ENCODE peak calls at places on chromosomes 1 and 21, in five cellular contexts. W is left ventricle myocardium inferior, Q is neural progenitor cell, V is Panc1, L is right atrium auricular region. G is an unnamed sample.
A peak's percentile ranks its signal among the peaks of the same experiment; 100 is the strongest.

GRCh38 chr1:8170059-8170835 is 144.1 kb upstream of the ERRFI1 start:
- DNase-seq in W (no peak), Q (no peak), V (no peak), L (no peak), G (peak; percentile 53)

GRCh38 chr1:228397454-228397786 is 9.2 kb downstream of the TRIM11 start:
- DNase-seq in W (no peak), Q (no peak), V (no peak), L (no peak), G (no peak)

GRCh38 chr1:248873993-248874671 is 15.2 kb upstream of the ZNF692 start:
- DNase-seq in W (peak; percentile 66), Q (peak; percentile 84), V (peak; percentile 96), L (peak; percentile 89), G (peak; percentile 90)

GRCh38 chr1:241411776-241412338 is 54.9 kb upstream of the RGS7 start:
- DNase-seq in W (no peak), Q (no peak), V (no peak), L (no peak), G (no peak)

GRCh38 chr1:61285371-61285885 is 203.1 kb downstream of the NFIA start:
- DNase-seq in W (no peak), Q (no peak), V (no peak), L (no peak), G (no peak)

GRCh38 chr1:162689745-162690671 is 57.7 kb downstream of the DDR2 start:
- DNase-seq in W (no peak), Q (no peak), V (no peak), L (no peak), G (no peak)

GRCh38 chr1:21384620-21385019 is 55.3 kb upstream of the NBPF3 start:
- DNase-seq in W (no peak), Q (no peak), V (no peak), L (no peak), G (no peak)

GRCh38 chr1:71695820-71696219 is 586.5 kb downstream of the NEGR1 start:
- DNase-seq in W (no peak), Q (no peak), V (no peak), L (no peak), G (no peak)

GRCh38 chr1:3065396-3065795 is 3.6 kb upstream of the PRDM16 start:
- DNase-seq in W (no peak), Q (no peak), V (no peak), L (no peak), G (no peak)

GRCh38 chr21:45390831-45391742 is 13.9 kb upstream of the COL18A1 start:
- DNase-seq in W (peak; percentile 7), Q (no peak), V (no peak), L (no peak), G (peak; percentile 57)

GRCh38 chr1:208201241-208201640 is 42.9 kb downstream of the PLXNA2 start:
- DNase-seq in W (no peak), Q (no peak), V (no peak), L (peak; percentile 84), G (no peak)

GRCh38 chr1:119779869-119780356 is 11.2 kb upstream of the HMGCS2 start:
- DNase-seq in W (no peak), Q (no peak), V (no peak), L (no peak), G (no peak)

GRCh38 chr21:33396436-33396835 is 6.8 kb upstream of the IFNGR2 start:
- DNase-seq in W (no peak), Q (no peak), V (no peak), L (no peak), G (no peak)

GRCh38 chr1:165841582-165842362 is 14.4 kb downstream of the UCK2 start:
- DNase-seq in W (no peak), Q (no peak), V (no peak), L (no peak), G (no peak)

GRCh38 chr1:37901893-37902225 is 42.5 kb upstream of the MTF1 start:
- DNase-seq in W (no peak), Q (no peak), V (no peak), L (no peak), G (no peak)

GRCh38 chr1:223344491-223344890 is 19.5 kb downstream of the SUSD4 start:
- DNase-seq in W (no peak), Q (no peak), V (no peak), L (no peak), G (no peak)

GRCh38 chr1:24536391-24536840 is 19.5 kb upstream of the NCMAP start:
- DNase-seq in W (no peak), Q (no peak), V (no peak), L (no peak), G (no peak)

GRCh38 chr1:170253180-170253579 is 107.4 kb downstream of the NTMT2 start:
- DNase-seq in W (no peak), Q (no peak), V (no peak), L (no peak), G (no peak)

GRCh38 chr1:8746554-8746953 is 70.9 kb downstream of the RERE start:
- DNase-seq in W (no peak), Q (no peak), V (no peak), L (no peak), G (no peak)

GRCh38 chr1:65717815-65718454 is 74.8 kb upstream of the PDE4B start:
- DNase-seq in W (no peak), Q (no peak), V (no peak), L (no peak), G (no peak)

GRCh38 chr1:78225153-78225552 is 179.4 kb downstream of the GIPC2 start:
- DNase-seq in W (no peak), Q (peak; percentile 18), V (no peak), L (no peak), G (no peak)

GRCh38 chr1:110003747-110004428 is 19.3 kb downstream of the AHCYL1 start:
- DNase-seq in W (peak; percentile 51), Q (peak; percentile 65), V (no peak), L (peak; percentile 87), G (peak; percentile 85)

GRCh38 chr1:42035830-42036604 is 117.2 kb upstream of the GUCA2B start:
- DNase-seq in W (peak; percentile 98), Q (peak; percentile 98), V (peak; percentile 41), L (peak; percentile 95), G (peak; percentile 98)

GRCh38 chr21:32196001-32196400 is 82.8 kb downstream of the MIS18A start:
- DNase-seq in W (no peak), Q (no peak), V (no peak), L (no peak), G (no peak)

GRCh38 chr21:45535341-45536081 is 6.7 kb downstream of the SLC19A1 start:
- DNase-seq in W (peak; percentile 24), Q (no peak), V (no peak), L (no peak), G (peak; percentile 71)

GRCh38 chr1:17494114-17494729 is 45.3 kb upstream of the ARHGEF10L start:
- DNase-seq in W (peak; percentile 62), Q (peak; percentile 70), V (peak; percentile 59), L (peak; percentile 66), G (peak; percentile 73)

GRCh38 chr1:30522031-30523004 is 201.1 kb downstream of the MATN1 start:
- DNase-seq in W (peak; percentile 82), Q (no peak), V (no peak), L (peak; percentile 87), G (peak; percentile 86)

GRCh38 chr1:209529233-209529632 is 54.3 kb upstream of the CAMK1G start:
- DNase-seq in W (no peak), Q (no peak), V (no peak), L (no peak), G (no peak)

GRCh38 chr1:116189481-116189880 is 78.3 kb downstream of the MAB21L3 start:
- DNase-seq in W (no peak), Q (no peak), V (no peak), L (no peak), G (no peak)

GRCh38 chr1:13605159-13605558 is 21.5 kb downstream of the PDPN start:
- DNase-seq in W (no peak), Q (no peak), V (no peak), L (no peak), G (peak; percentile 7)

GRCh38 chr1:5296135-5296930 is 641.9 kb downstream of the AJAP1 start:
- DNase-seq in W (no peak), Q (peak; percentile 80), V (no peak), L (no peak), G (no peak)

GRCh38 chr21:14114251-14114650 is 96.5 kb downstream of the LIPI start:
- DNase-seq in W (no peak), Q (no peak), V (no peak), L (no peak), G (no peak)

GRCh38 chr21:45830221-45830640 is 151.3 kb upstream of the COL6A1 start:
- DNase-seq in W (no peak), Q (no peak), V (no peak), L (peak; percentile 30), G (no peak)

GRCh38 chr21:26098758-26099157 is 71.8 kb downstream of the APP start:
- DNase-seq in W (no peak), Q (no peak), V (no peak), L (no peak), G (no peak)
- H3K4me3 ChIP-seq in W (no peak overlapping the region), Q (no peak overlapping the region), V (no peak overlapping the region), L (no peak overlapping the region), G (no peak overlapping the region)

DNA sequence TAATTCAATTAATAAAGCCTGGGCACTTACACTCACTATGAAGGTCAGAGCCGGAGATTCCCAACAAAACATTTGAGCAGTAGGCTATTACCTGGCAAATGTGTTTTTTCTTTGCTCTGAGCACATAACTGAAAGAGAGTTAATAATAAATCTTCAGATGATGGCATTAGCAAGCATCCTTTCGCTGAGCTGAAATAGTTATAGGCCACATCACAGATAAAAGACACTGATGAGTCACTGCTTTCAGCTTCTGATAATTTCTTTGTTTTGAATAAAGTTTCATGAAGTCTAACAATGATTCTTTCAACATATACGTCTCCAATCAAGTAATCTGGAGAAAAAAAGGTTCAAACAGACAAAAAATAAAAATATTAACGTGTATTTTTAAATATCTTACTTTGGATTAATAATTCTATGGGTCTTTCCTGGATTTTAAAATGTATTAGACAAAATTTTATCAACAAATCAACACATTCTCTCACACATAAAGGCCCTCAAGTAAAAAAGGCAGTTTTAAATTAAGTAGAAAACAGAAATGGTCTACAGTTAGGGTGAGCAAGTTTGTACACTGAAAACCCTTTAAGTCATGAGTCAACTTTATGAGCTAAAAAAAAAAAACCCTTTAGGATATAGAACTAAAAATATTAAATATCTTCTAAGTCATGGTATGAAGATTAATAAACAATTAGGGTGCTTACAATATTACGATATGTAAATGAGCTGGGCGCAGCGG is 33.1 kb downstream of the LTN1 start:
- DNase-seq in W (no peak), Q (no peak), V (no peak), L (no peak), G (no peak)
- H3K36me3 ChIP-seq in W (peaks cover 85% of the 10 kb centered on the region), Q (no peaks in the 10 kb centered on the region), V (no peaks in the 10 kb centered on the region), L (peaks cover 52% of the 10 kb centered on the region), G (no peaks in the 10 kb centered on the region)

GRCh38 chr1:67060811-67061218 is 6.9 kb upstream of the SLC35D1 start:
- DNase-seq in W (no peak), Q (no peak), V (peak; percentile 84), L (no peak), G (no peak)
- H3K27ac ChIP-seq in W (no peak overlapping the region), Q (no peak overlapping the region), V (no peak overlapping the region), L (no peak overlapping the region), G (no peak overlapping the region)

GRCh38 chr21:16279658-16280581 is 550.1 kb downstream of the USP25 start:
- DNase-seq in W (peak; percentile 27), Q (peak; percentile 77), V (no peak), L (no peak), G (no peak)

GRCh38 chr21:16285646-16286223 is 556.0 kb downstream of the USP25 start:
- DNase-seq in W (no peak), Q (no peak), V (no peak), L (no peak), G (no peak)

DNA sequence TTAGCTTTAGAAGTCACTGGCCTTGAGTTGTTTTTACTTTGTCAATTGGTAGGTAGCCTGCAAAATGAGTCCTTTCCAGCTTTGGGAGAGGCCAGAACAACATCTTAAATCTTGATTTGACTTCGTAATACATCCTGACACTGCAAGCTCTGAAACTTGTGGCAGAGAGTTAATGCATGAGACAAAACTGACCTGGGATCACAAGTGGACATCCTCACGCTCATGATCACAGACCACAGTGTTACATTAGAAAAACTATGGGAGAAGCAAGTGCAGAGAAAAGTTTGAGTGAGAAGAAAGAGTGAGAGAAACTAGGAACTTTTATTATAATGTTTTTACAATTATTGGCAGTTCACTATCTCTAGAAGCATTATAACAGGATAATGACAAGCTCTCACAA is 550.9 kb downstream of the USP25 start:
- DNase-seq in W (no peak), Q (no peak), V (no peak), L (no peak), G (no peak)
- H3K4me3 ChIP-seq in W (peak overlapping the region; percentile 52), Q (no peak overlapping the region), V (no peak overlapping the region), L (no peak overlapping the region), G (no peak overlapping the region)

G was measured in aorta.